ENCODE peak calls at places on chromosomes 11 and 22, in seven cellular contexts. T is sigmoid colon, S is spleen, J is thoracic aorta, B is tibial artery, F is SJSA1, D is gastrocnemius medialis. I is an unnamed sample. For H3K9me3, the result is how much of the 10 kb centered on the place peaks cover.

GRCh38 chr22:24592846-24593809 is at the start of gene LRRC75B:
- DNase-seq in T (peak), S (peak), J (peak), B (peak), F (peak), D (peak), I (peak)

GRCh38 chr22:37469416-37470086 is 16.6 kb downstream of the MFNG start:
- DNase-seq in T (no peak), S (no peak), J (no peak), B (no peak), F (no peak), D (no peak), I (no peak)

GRCh38 chr11:102780491-102780918 is at the start of gene MMP10:
- DNase-seq in T (no peak), S (no peak), J (no peak), B (no peak), F (peak), D (no peak), I (no peak)

GRCh38 chr11:126341760-126342161 is 13.7 kb upstream of the ST3GAL4 start:
- DNase-seq in T (no peak), S (peak), J (no peak), B (no peak), F (peak), D (no peak), I (no peak)

GRCh38 chr11:126830216-126830615 is 170.4 kb downstream of the KIRREL3 start:
- DNase-seq in T (no peak), S (no peak), J (no peak), B (no peak), F (no peak), D (no peak), I (no peak)

GRCh38 chr11:126543691-126544090 is 188.2 kb downstream of the ST3GAL4 start:
- DNase-seq in T (no peak), S (no peak), J (no peak), B (no peak), F (no peak), D (no peak), I (no peak)

GRCh38 chr11:111946499-111946898 is 9.4 kb downstream of the DIXDC1 start:
- DNase-seq in T (no peak), S (no peak), J (no peak), B (no peak), F (no peak), D (no peak), I (no peak)

GRCh38 chr11:94675239-94675638 is 92.9 kb upstream of the AMOTL1 start:
- DNase-seq in T (no peak), S (no peak), J (no peak), B (no peak), F (no peak), D (no peak), I (no peak)

GRCh38 chr11:118572914-118573550 is 823 bp downstream of the ARCN1 start:
- DNase-seq in T (no peak), S (no peak), J (no peak), B (no peak), F (peak), D (no peak), I (no peak)

GRCh38 chr22:37365950-37366349 is 61.3 kb downstream of the ELFN2 start:
- DNase-seq in T (no peak), S (no peak), J (no peak), B (no peak), F (no peak), D (no peak), I (no peak)

GRCh38 chr22:24070553-24070952 is 59.4 kb downstream of the CABIN1 start:
- DNase-seq in T (no peak), S (no peak), J (no peak), B (no peak), F (no peak), D (no peak), I (no peak)

GRCh38 chr22:19974935-19975706 is 33.5 kb upstream of the TXNRD2 start:
- DNase-seq in T (no peak), S (no peak), J (no peak), B (no peak), F (no peak), D (no peak), I (no peak)

GRCh38 chr11:103729653-103730052 is 306.8 kb upstream of the DDI1 start:
- DNase-seq in T (no peak), S (no peak), J (no peak), B (no peak), F (no peak), D (no peak), I (no peak)

GRCh38 chr11:62544521-62545436 is 1.8 kb downstream of the AHNAK start:
- DNase-seq in T (peak), S (no peak), J (no peak), B (no peak), F (peak), D (no peak), I (no peak)

GRCh38 chr11:104694259-104695070 is 203.8 kb downstream of the CASP12 start:
- DNase-seq in T (no peak), S (no peak), J (no peak), B (no peak), F (no peak), D (no peak), I (no peak)

GRCh38 chr22:16562711-16563554 is 29.7 kb downstream of the CCT8L2 start:
- DNase-seq in T (no peak), S (no peak), J (no peak), B (no peak), F (no peak), D (no peak), I (no peak)

GRCh38 chr22:16568425-16568758 is 24.2 kb downstream of the CCT8L2 start:
- DNase-seq in T (no peak), S (no peak), J (no peak), B (no peak), F (no peak), D (no peak), I (no peak)

GRCh38 chr22:16559056-16559955 is 33.3 kb downstream of the CCT8L2 start:
- DNase-seq in T (no peak), S (no peak), J (no peak), B (no peak), F (no peak), D (no peak), I (no peak)

DNA sequence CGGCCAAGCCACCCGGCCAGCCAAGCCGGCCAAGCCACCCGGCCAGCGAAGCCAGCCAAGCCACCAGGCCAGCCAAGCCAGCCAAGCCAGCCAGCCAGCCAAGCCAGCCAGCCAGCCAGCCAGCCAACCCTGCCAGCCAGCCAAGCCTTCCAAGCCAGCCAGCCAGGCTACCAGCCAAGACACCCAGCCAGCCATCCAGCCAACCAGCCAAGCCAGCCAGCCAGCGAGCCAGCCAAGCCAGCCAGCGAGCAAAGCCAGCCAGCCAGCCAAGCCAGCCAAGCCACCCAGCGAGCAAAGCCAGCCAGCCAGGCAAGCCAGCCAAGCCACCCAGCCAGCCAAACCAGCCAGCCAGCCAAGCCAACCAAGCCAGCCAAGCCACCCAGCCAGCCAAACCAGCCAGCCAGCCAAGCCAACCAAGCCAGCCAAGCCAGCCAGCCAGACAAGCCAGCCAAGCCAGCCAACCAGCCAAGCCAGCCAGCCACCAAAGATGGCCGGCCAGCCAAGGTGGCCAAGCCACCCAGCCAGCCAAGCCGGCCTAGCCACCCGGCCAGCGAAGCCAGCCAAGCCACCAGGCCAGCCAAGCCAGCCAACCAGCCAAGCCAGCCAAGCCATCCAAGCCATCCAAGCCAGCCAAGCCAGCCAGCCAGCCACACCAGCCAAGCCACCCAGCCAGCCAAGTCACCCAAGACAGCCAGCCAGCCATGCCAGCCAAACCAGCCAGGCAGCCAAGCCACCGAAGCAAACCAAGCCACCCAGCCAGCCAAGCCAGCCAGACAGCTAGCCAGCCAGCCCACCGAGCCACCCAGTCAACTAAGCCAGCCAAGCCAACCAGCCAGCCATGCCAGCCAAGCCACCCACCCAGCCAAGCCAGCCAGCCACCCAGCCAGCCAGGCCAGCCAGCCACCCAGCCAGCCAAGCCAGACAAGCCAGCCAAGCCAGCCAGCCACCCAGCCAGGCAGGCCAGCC is 28.8 kb downstream of the CCT8L2 start:
- DNase-seq in T (no peak), S (no peak), J (no peak), B (no peak), F (no peak), D (no peak), I (no peak)
- H3K9me3 ChIP-seq in T (under half), S (under half), J (under half), B (under half), F (under half), D (under half), I (under half)

GRCh38 chr22:47391169-47392053 is 629.0 kb downstream of the TBC1D22A start:
- DNase-seq in T (peak), S (peak), J (no peak), B (no peak), F (no peak), D (no peak), I (no peak)
- H3K9me3 ChIP-seq in T (under half), S (under half), J (under half), B (under half), F (under half), D (under half), I (under half)

DNA sequence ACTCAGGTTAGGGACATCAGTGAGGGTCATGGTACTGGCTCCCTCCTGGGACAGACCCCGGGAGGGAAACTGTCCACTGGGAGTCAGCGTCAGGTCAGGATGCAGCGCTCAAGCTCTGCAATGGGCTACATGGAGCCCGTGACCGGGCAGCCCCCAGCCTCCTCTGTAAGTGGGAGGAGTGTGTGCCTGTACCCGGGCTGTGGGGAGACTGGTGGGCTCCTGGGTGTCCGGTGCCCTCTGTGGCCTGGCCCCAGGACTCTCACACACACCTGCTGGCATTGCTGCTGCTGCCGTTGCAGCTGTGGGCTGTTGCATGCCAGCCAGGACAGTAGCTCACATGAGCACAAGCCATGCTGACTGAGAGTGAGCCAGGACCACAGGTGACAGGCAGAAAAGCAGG is 630.3 kb downstream of the TBC1D22A start:
- DNase-seq in T (no peak), S (peak), J (no peak), B (no peak), F (no peak), D (no peak), I (no peak)
- H3K9me3 ChIP-seq in T (under half), S (under half), J (under half), B (under half), F (under half), D (under half), I (under half)

DNA sequence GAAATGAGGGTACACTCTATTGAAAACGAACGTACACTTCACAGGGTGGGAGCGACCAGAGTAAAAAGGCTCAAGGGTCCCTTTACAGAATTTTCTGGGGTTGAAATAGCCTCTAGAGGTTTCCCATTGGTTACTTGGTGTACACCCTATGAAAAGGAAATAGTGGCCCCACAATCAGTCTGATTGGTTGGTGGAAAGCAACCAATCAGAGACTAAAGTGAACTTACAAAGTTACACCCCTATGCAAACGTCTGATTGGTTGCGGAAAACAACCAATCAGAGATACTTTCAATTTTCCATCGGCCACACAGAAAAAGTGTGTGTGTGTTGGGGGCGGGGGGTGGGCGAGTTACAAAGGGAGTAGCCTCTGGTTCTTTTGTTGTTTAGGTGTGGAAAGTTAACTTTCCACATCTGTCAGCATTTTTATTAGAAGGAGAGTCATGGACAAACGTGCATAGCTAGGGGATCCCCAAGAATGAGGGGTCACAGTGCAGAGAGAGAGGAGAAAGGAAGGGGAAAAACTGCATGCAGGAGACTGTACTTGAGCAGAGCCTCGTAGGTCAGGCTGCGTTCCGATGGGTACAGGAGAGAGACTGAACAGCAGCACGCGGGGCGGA is 1152.1 kb downstream of the TBC1D22A start:
- DNase-seq in T (no peak), S (no peak), J (no peak), B (no peak), F (no peak), D (no peak), I (peak)
- H3K9me3 ChIP-seq in T (under half), S (under half), J (under half), B (under half), F (under half), D (under half), I (under half)

GRCh38 chr11:88293931-88294330 is 43.6 kb downstream of the CTSC start:
- DNase-seq in T (no peak), S (no peak), J (no peak), B (no peak), F (no peak), D (no peak), I (no peak)
- H3K9me3 ChIP-seq in T (under half), S (under half), J (under half), B (under half), F (under half), D (under half), I (under half)

DNA sequence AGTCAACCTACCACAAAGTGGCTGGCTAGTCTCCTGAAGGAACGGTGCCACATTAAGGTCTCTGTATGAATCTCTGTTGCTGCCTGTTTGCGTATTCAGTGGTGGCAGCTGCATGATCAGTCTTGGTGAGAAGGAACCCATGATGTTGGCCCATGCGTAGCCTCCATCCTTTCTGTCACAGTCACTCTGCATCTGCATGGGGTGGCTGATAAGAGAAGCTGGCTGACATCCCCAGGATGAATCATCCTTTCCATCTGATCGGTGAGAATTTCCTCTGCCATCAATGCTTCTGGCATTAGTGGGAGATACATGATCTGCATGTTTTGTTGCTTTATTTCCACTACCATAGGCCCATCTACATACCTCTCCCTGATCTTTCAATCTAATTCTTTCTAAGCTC is 199.0 kb upstream of the NECTIN1 start:
- DNase-seq in T (no peak), S (peak), J (no peak), B (no peak), F (no peak), D (no peak), I (no peak)
- H3K9me3 ChIP-seq in T (under half), S (under half), J (under half), B (under half), F (under half), D (under half), I (under half)

DNA sequence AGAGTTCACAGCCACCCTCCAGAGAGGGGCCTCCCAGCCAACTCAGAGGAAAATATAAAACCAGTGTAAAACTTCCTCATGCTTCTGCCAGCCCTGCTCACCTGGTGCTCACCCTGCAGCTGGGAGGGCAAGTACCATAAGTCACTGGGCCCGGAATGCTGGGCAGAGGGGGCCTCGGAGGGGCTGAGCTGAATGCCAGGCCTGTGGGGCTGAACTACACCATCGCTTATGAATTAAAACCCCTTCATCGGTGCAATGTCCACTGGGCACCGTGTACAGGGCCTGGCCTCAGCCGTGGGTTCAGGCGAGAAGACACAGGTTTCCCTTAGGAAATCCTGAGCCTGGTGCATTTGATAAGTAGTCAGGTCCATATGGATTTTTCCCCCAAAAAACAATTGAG is 828.6 kb downstream of the TBC1D22A start:
- DNase-seq in T (peak), S (no peak), J (no peak), B (peak), F (no peak), D (no peak), I (no peak)
- H3K9me3 ChIP-seq in T (under half), S (under half), J (under half), B (under half), F (under half), D (under half), I (under half)

DNA sequence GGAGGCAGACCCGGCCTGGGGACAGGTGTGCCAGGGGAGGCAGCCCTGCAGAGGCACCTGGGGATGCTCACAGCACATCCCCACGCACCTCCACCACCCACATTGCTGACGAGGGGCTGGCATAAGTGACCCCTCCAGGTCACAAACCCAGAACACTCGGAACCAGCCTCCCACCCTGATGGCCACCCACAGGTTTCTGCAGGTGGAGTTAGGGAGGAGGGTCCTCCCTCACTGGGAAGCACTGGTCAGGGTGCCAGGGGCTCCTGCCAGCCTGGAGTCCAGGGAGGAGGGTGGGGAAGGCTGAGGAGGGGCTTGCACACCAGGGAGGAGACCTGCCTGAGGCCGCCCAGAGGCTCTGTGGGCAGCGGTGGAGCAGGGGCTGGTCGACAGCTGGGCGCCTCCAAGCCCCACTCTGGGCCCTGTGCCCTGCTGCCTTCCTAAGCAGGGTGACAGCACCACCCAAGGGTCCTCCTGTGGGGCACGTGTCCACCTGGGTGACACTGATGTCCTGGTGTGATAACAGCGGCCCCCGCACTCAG is 51.0 kb upstream of the CARS1 start:
- DNase-seq in T (peak), S (peak), J (no peak), B (peak), F (no peak), D (no peak), I (no peak)
- H3K9me3 ChIP-seq in T (under half), S (under half), J (under half), B (under half), F (under half), D (under half), I (under half)

DNA sequence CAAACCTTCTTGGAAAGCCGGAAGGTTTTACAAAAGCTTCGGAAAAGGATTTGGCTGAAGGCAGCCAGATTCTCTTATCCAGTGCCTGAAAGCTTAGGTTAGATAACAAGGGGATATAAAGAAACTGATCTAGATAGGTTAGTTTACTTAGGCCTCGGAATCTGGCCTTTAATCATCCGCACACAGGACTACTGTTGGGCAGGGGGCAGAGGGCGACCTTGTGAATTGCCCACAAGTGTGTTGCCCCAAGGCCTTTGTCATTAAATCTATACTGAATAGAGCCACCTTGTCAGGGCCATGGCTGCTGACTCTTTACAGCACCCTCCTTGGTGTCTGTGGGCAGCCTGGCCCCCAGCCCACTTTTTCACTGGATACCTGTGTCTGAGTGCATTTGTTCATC is 9.7 kb upstream of the MTMR2 start:
- DNase-seq in T (no peak), S (no peak), J (no peak), B (no peak), F (no peak), D (no peak), I (no peak)
- H3K9me3 ChIP-seq in T (under half), S (under half), J (under half), B (under half), F (under half), D (under half), I (under half)